ENCODE peak calls at places on chromosomes 11 and 22, in five cellular contexts. C is HuH-7, B is GOT3, H is Daoy, F is trophoblast cell. Y is an unnamed sample.

GRCh38 chr11:57604289-57605010 is 7.0 kb downstream of the SERPING1 start:
- DNase-seq in H (peak), B (no peak), C (no peak), F (peak), Y (no peak)

GRCh38 chr22:30301995-30302809 is 12.9 kb upstream of the CASTOR1 start:
- DNase-seq in B (no peak), C (no peak), H (peak), F (peak), Y (no peak)

GRCh38 chr11:110519816-110520215 is 90.1 kb downstream of the FDX1 start:
- DNase-seq in B (no peak), F (no peak), C (no peak), H (no peak), Y (no peak)

GRCh38 chr11:126174816-126175215 is 36.6 kb downstream of the RPUSD4 start:
- DNase-seq in F (no peak), C (no peak), B (no peak), H (no peak), Y (no peak)

GRCh38 chr11:46916669-46917108 is 1.7 kb downstream of the LRP4 start:
- DNase-seq in H (peak), F (peak), B (peak), C (peak), Y (peak)

GRCh38 chr11:66985508-66986177 is 10.5 kb downstream of the C11orf86 start:
- DNase-seq in B (no peak), C (peak), F (no peak), H (no peak), Y (no peak)

GRCh38 chr11:46361283-46362145 is 14.3 kb downstream of the DGKZ start:
- DNase-seq in B (no peak), C (no peak), F (no peak), H (no peak), Y (peak)

GRCh38 chr11:66720223-66720898 is 8.7 kb downstream of the SPTBN2 start:
- DNase-seq in H (peak), C (no peak), B (no peak), F (peak), Y (peak)

GRCh38 chr11:65897020-65897471 is 3.1 kb downstream of the FOSL1 start:
- DNase-seq in C (no peak), H (no peak), F (no peak), B (no peak), Y (no peak)

Y was measured in stimulated activated CD8-positive, alpha-beta memory T cell treated with anti-CD3 and anti-CD28 coated beads, Interleukin-4, amount 100 ng/mL, for 48 hours.